ENCODE peak calls at places on chromosomes 5 and 9, in seven cellular contexts. E, V, W, O, N, S and U are unnamed samples.

GRCh38 chr5:142748568-142749249 is 21.5 kb upstream of the ARHGAP26 start:
- DNase-seq in W (peak), O (peak), V (peak), N (no peak), S (peak), E (no peak), U (peak)

GRCh38 chr9:87716141-87716540 is 9.8 kb upstream of the CTSL start:
- DNase-seq in W (no peak), O (no peak), V (no peak), E (no peak), N (no peak), S (no peak), U (no peak)

GRCh38 chr5:16234598-16234997 is 55.0 kb upstream of the MARCHF11 start:
- DNase-seq in O (no peak), W (no peak), E (no peak), S (no peak), V (no peak), N (no peak), U (no peak)

GRCh38 chr5:52811067-52811749 is 23.5 kb downstream of the ITGA1 start:
- DNase-seq in S (no peak), W (no peak), N (no peak), O (no peak), E (peak), V (no peak), U (no peak)

GRCh38 chr9:132637351-132637750 is 32.4 kb downstream of the DDX31 start:
- DNase-seq in W (no peak), O (peak), S (no peak), E (no peak), N (no peak), V (peak), U (no peak)

GRCh38 chr9:93592389-93593021 is 16.1 kb downstream of the PHF2 start:
- DNase-seq in V (no peak), O (no peak), N (no peak), E (no peak), W (no peak), S (peak), U (no peak)

GRCh38 chr5:94928891-94929290 is 310.4 kb downstream of the SLF1 start:
- DNase-seq in W (no peak), N (no peak), S (no peak), O (no peak), E (peak), V (no peak), U (no peak)

GRCh38 chr5:59673438-59674058 is 220.0 kb downstream of the PDE4D start:
- DNase-seq in E (peak), O (no peak), W (peak), S (peak), N (peak), V (no peak), U (no peak)